ENCODE peak calls at places on chromosome 4, in nine cellular contexts. One of them, this sample, is unnamed.

GRCh38 chr4:18241744-18242143 is 220.2 kb upstream of the LCORL start:
- DNase-seq in SJSA1: no peak
- DNase-seq in suprapubic skin: no peak
- DNase-seq in endodermal cell: no peak
- DNase-seq in CD4-positive, CD25-positive, alpha-beta regulatory T cell: no peak
- DNase-seq in upper lobe of right lung: no peak
- DNase-seq in dorsolateral prefrontal cortex: no peak
- DNase-seq in astrocyte: no peak
- DNase-seq in CD8-positive, alpha-beta memory T cell: no peak
- DNase-seq in this sample: no peak

GRCh38 chr4:156378053-156378665 is 424.5 kb upstream of the CTSO start:
- DNase-seq in SJSA1: peak
- DNase-seq in CD8-positive, alpha-beta memory T cell: no peak
- DNase-seq in suprapubic skin: no peak
- DNase-seq in dorsolateral prefrontal cortex: no peak
- DNase-seq in endodermal cell: peak
- DNase-seq in upper lobe of right lung: no peak
- DNase-seq in astrocyte: peak
- DNase-seq in CD4-positive, CD25-positive, alpha-beta regulatory T cell: no peak
- DNase-seq in this sample: peak

GRCh38 chr4:2831611-2832308 is 11.9 kb upstream of the ADD1 start:
- DNase-seq in suprapubic skin: no peak
- DNase-seq in endodermal cell: peak
- DNase-seq in dorsolateral prefrontal cortex: no peak
- DNase-seq in astrocyte: no peak
- DNase-seq in CD8-positive, alpha-beta memory T cell: no peak
- DNase-seq in SJSA1: no peak
- DNase-seq in CD4-positive, CD25-positive, alpha-beta regulatory T cell: no peak
- DNase-seq in upper lobe of right lung: no peak
- DNase-seq in this sample: no peak

GRCh38 chr4:40976343-40976742 is 226.6 kb downstream of the NSUN7 start:
- DNase-seq in dorsolateral prefrontal cortex: peak
- DNase-seq in CD4-positive, CD25-positive, alpha-beta regulatory T cell: no peak
- DNase-seq in CD8-positive, alpha-beta memory T cell: no peak
- DNase-seq in suprapubic skin: no peak
- DNase-seq in endodermal cell: peak
- DNase-seq in SJSA1: peak
- DNase-seq in astrocyte: peak
- DNase-seq in upper lobe of right lung: no peak
- DNase-seq in this sample: peak

GRCh38 chr4:140151700-140152014 is 2.3 kb downstream of the MAML3 start:
- DNase-seq in SJSA1: peak
- DNase-seq in upper lobe of right lung: peak
- DNase-seq in dorsolateral prefrontal cortex: peak
- DNase-seq in suprapubic skin: peak
- DNase-seq in CD8-positive, alpha-beta memory T cell: no peak
- DNase-seq in endodermal cell: no peak
- DNase-seq in astrocyte: peak
- DNase-seq in CD4-positive, CD25-positive, alpha-beta regulatory T cell: peak
- DNase-seq in this sample: peak

GRCh38 chr4:93289241-93289640 is 539.3 kb upstream of the ATOH1 start:
- DNase-seq in SJSA1: no peak
- DNase-seq in astrocyte: no peak
- DNase-seq in endodermal cell: no peak
- DNase-seq in upper lobe of right lung: no peak
- DNase-seq in CD4-positive, CD25-positive, alpha-beta regulatory T cell: no peak
- DNase-seq in dorsolateral prefrontal cortex: no peak
- DNase-seq in CD8-positive, alpha-beta memory T cell: no peak
- DNase-seq in suprapubic skin: no peak
- DNase-seq in this sample: no peak

GRCh38 chr4:148834804-148835598 is 392.8 kb upstream of the NR3C2 start:
- DNase-seq in astrocyte: no peak
- DNase-seq in endodermal cell: no peak
- DNase-seq in SJSA1: no peak
- DNase-seq in suprapubic skin: no peak
- DNase-seq in upper lobe of right lung: peak
- DNase-seq in CD8-positive, alpha-beta memory T cell: no peak
- DNase-seq in dorsolateral prefrontal cortex: no peak
- DNase-seq in CD4-positive, CD25-positive, alpha-beta regulatory T cell: no peak
- DNase-seq in this sample: peak

GRCh38 chr4:185532327-185532726 is 3.0 kb downstream of the PDLIM3 start:
- DNase-seq in endodermal cell: no peak
- DNase-seq in CD4-positive, CD25-positive, alpha-beta regulatory T cell: no peak
- DNase-seq in dorsolateral prefrontal cortex: no peak
- DNase-seq in astrocyte: no peak
- DNase-seq in suprapubic skin: no peak
- DNase-seq in SJSA1: no peak
- DNase-seq in CD8-positive, alpha-beta memory T cell: no peak
- DNase-seq in upper lobe of right lung: no peak
- DNase-seq in this sample: no peak

GRCh38 chr4:8344387-8344786 is 74.8 kb downstream of the HTRA3 start:
- DNase-seq in upper lobe of right lung: no peak
- DNase-seq in dorsolateral prefrontal cortex: no peak
- DNase-seq in astrocyte: no peak
- DNase-seq in CD4-positive, CD25-positive, alpha-beta regulatory T cell: no peak
- DNase-seq in SJSA1: no peak
- DNase-seq in suprapubic skin: peak
- DNase-seq in endodermal cell: peak
- DNase-seq in CD8-positive, alpha-beta memory T cell: no peak
- DNase-seq in this sample: no peak

GRCh38 chr4:73442275-73442674 is 6.3 kb downstream of the AFP start:
- DNase-seq in dorsolateral prefrontal cortex: no peak
- DNase-seq in suprapubic skin: no peak
- DNase-seq in SJSA1: no peak
- DNase-seq in upper lobe of right lung: no peak
- DNase-seq in CD4-positive, CD25-positive, alpha-beta regulatory T cell: no peak
- DNase-seq in endodermal cell: no peak
- DNase-seq in astrocyte: no peak
- DNase-seq in CD8-positive, alpha-beta memory T cell: no peak
- DNase-seq in this sample: no peak
- H3K4me3 ChIP-seq in dorsolateral prefrontal cortex: no peak
- H3K4me3 ChIP-seq in suprapubic skin: no peak
- H3K4me3 ChIP-seq in SJSA1: no peak
- H3K4me3 ChIP-seq in upper lobe of right lung: no peak
- H3K4me3 ChIP-seq in CD4-positive, CD25-positive, alpha-beta regulatory T cell: no peak
- H3K4me3 ChIP-seq in endodermal cell: no peak
- H3K4me3 ChIP-seq in astrocyte: no peak
- H3K4me3 ChIP-seq in CD8-positive, alpha-beta memory T cell: no peak
- H3K4me3 ChIP-seq in this sample: no peak

GRCh38 chr4:38671594-38671943 is 7.6 kb downstream of the KLF3 start:
- DNase-seq in suprapubic skin: no peak
- DNase-seq in endodermal cell: no peak
- DNase-seq in upper lobe of right lung: no peak
- DNase-seq in SJSA1: no peak
- DNase-seq in CD4-positive, CD25-positive, alpha-beta regulatory T cell: no peak
- DNase-seq in CD8-positive, alpha-beta memory T cell: peak
- DNase-seq in astrocyte: no peak
- DNase-seq in dorsolateral prefrontal cortex: no peak
- DNase-seq in this sample: no peak

GRCh38 chr4:38670939-38671593 is 7.1 kb downstream of the KLF3 start:
- DNase-seq in upper lobe of right lung: no peak
- DNase-seq in endodermal cell: peak
- DNase-seq in SJSA1: no peak
- DNase-seq in CD4-positive, CD25-positive, alpha-beta regulatory T cell: no peak
- DNase-seq in dorsolateral prefrontal cortex: no peak
- DNase-seq in astrocyte: no peak
- DNase-seq in suprapubic skin: no peak
- DNase-seq in CD8-positive, alpha-beta memory T cell: no peak
- DNase-seq in this sample: no peak

GRCh38 chr4:38674206-38675144 is 10.5 kb downstream of the KLF3 start:
- DNase-seq in CD4-positive, CD25-positive, alpha-beta regulatory T cell: no peak
- DNase-seq in endodermal cell: peak
- DNase-seq in upper lobe of right lung: no peak
- DNase-seq in SJSA1: no peak
- DNase-seq in suprapubic skin: no peak
- DNase-seq in CD8-positive, alpha-beta memory T cell: peak
- DNase-seq in astrocyte: no peak
- DNase-seq in dorsolateral prefrontal cortex: no peak
- DNase-seq in this sample: peak

GRCh38 chr4:38673109-38673978 is 9.3 kb downstream of the KLF3 start:
- DNase-seq in astrocyte: no peak
- DNase-seq in endodermal cell: peak
- DNase-seq in upper lobe of right lung: peak
- DNase-seq in suprapubic skin: peak
- DNase-seq in CD8-positive, alpha-beta memory T cell: peak
- DNase-seq in SJSA1: no peak
- DNase-seq in CD4-positive, CD25-positive, alpha-beta regulatory T cell: no peak
- DNase-seq in dorsolateral prefrontal cortex: no peak
- DNase-seq in this sample: peak

GRCh38 chr4:38672247-38673071 is 8.5 kb downstream of the KLF3 start:
- DNase-seq in SJSA1: no peak
- DNase-seq in dorsolateral prefrontal cortex: no peak
- DNase-seq in suprapubic skin: no peak
- DNase-seq in endodermal cell: peak
- DNase-seq in CD8-positive, alpha-beta memory T cell: no peak
- DNase-seq in CD4-positive, CD25-positive, alpha-beta regulatory T cell: no peak
- DNase-seq in astrocyte: no peak
- DNase-seq in upper lobe of right lung: no peak
- DNase-seq in this sample: no peak
- H3K4me3 ChIP-seq in SJSA1: no peak
- H3K4me3 ChIP-seq in dorsolateral prefrontal cortex: no peak
- H3K4me3 ChIP-seq in suprapubic skin: peak
- H3K4me3 ChIP-seq in endodermal cell: peak
- H3K4me3 ChIP-seq in CD8-positive, alpha-beta memory T cell: peak
- H3K4me3 ChIP-seq in CD4-positive, CD25-positive, alpha-beta regulatory T cell: peak
- H3K4me3 ChIP-seq in astrocyte: no peak
- H3K4me3 ChIP-seq in upper lobe of right lung: no peak
- H3K4me3 ChIP-seq in this sample: peak

GRCh38 chr4:118894034-118894433 is 5.4 kb downstream of the SYNPO2 start:
- DNase-seq in CD8-positive, alpha-beta memory T cell: no peak
- DNase-seq in SJSA1: no peak
- DNase-seq in dorsolateral prefrontal cortex: no peak
- DNase-seq in astrocyte: no peak
- DNase-seq in suprapubic skin: no peak
- DNase-seq in upper lobe of right lung: no peak
- DNase-seq in endodermal cell: no peak
- DNase-seq in CD4-positive, CD25-positive, alpha-beta regulatory T cell: no peak
- DNase-seq in this sample: no peak

GRCh38 chr4:118904418-118904817 is 15.8 kb downstream of the SYNPO2 start:
- DNase-seq in suprapubic skin: no peak
- DNase-seq in SJSA1: no peak
- DNase-seq in endodermal cell: no peak
- DNase-seq in dorsolateral prefrontal cortex: no peak
- DNase-seq in astrocyte: no peak
- DNase-seq in CD8-positive, alpha-beta memory T cell: no peak
- DNase-seq in CD4-positive, CD25-positive, alpha-beta regulatory T cell: no peak
- DNase-seq in upper lobe of right lung: no peak
- DNase-seq in this sample: no peak

GRCh38 chr4:118898221-118898620 is 9.6 kb downstream of the SYNPO2 start:
- DNase-seq in upper lobe of right lung: no peak
- DNase-seq in suprapubic skin: no peak
- DNase-seq in dorsolateral prefrontal cortex: no peak
- DNase-seq in endodermal cell: no peak
- DNase-seq in SJSA1: no peak
- DNase-seq in CD8-positive, alpha-beta memory T cell: no peak
- DNase-seq in astrocyte: no peak
- DNase-seq in CD4-positive, CD25-positive, alpha-beta regulatory T cell: no peak
- DNase-seq in this sample: no peak

GRCh38 chr4:118898684-118899138 is 10.1 kb downstream of the SYNPO2 start:
- DNase-seq in suprapubic skin: no peak
- DNase-seq in upper lobe of right lung: no peak
- DNase-seq in SJSA1: no peak
- DNase-seq in CD4-positive, CD25-positive, alpha-beta regulatory T cell: no peak
- DNase-seq in CD8-positive, alpha-beta memory T cell: no peak
- DNase-seq in endodermal cell: no peak
- DNase-seq in astrocyte: no peak
- DNase-seq in dorsolateral prefrontal cortex: no peak
- DNase-seq in this sample: peak
- H3K4me3 ChIP-seq in suprapubic skin: no peak
- H3K4me3 ChIP-seq in upper lobe of right lung: no peak
- H3K4me3 ChIP-seq in SJSA1: no peak
- H3K4me3 ChIP-seq in CD4-positive, CD25-positive, alpha-beta regulatory T cell: no peak
- H3K4me3 ChIP-seq in CD8-positive, alpha-beta memory T cell: no peak
- H3K4me3 ChIP-seq in endodermal cell: no peak
- H3K4me3 ChIP-seq in astrocyte: no peak
- H3K4me3 ChIP-seq in dorsolateral prefrontal cortex: no peak
- H3K4me3 ChIP-seq in this sample: no peak

GRCh38 chr4:176680668-176681067 is 112.1 kb downstream of the VEGFC start:
- DNase-seq in upper lobe of right lung: no peak
- DNase-seq in suprapubic skin: no peak
- DNase-seq in CD8-positive, alpha-beta memory T cell: no peak
- DNase-seq in SJSA1: no peak
- DNase-seq in CD4-positive, CD25-positive, alpha-beta regulatory T cell: no peak
- DNase-seq in dorsolateral prefrontal cortex: no peak
- DNase-seq in endodermal cell: no peak
- DNase-seq in astrocyte: no peak
- DNase-seq in this sample: no peak

GRCh38 chr4:176671532-176671931 is 121.2 kb downstream of the VEGFC start:
- DNase-seq in CD8-positive, alpha-beta memory T cell: no peak
- DNase-seq in suprapubic skin: no peak
- DNase-seq in upper lobe of right lung: no peak
- DNase-seq in SJSA1: no peak
- DNase-seq in endodermal cell: no peak
- DNase-seq in astrocyte: no peak
- DNase-seq in dorsolateral prefrontal cortex: no peak
- DNase-seq in CD4-positive, CD25-positive, alpha-beta regulatory T cell: no peak
- DNase-seq in this sample: peak

GRCh38 chr4:176676901-176677300 is 115.8 kb downstream of the VEGFC start:
- DNase-seq in CD8-positive, alpha-beta memory T cell: no peak
- DNase-seq in upper lobe of right lung: no peak
- DNase-seq in suprapubic skin: no peak
- DNase-seq in CD4-positive, CD25-positive, alpha-beta regulatory T cell: no peak
- DNase-seq in astrocyte: no peak
- DNase-seq in endodermal cell: no peak
- DNase-seq in SJSA1: no peak
- DNase-seq in dorsolateral prefrontal cortex: no peak
- DNase-seq in this sample: no peak
- H3K4me3 ChIP-seq in CD8-positive, alpha-beta memory T cell: no peak
- H3K4me3 ChIP-seq in upper lobe of right lung: no peak
- H3K4me3 ChIP-seq in suprapubic skin: no peak
- H3K4me3 ChIP-seq in CD4-positive, CD25-positive, alpha-beta regulatory T cell: no peak
- H3K4me3 ChIP-seq in astrocyte: no peak
- H3K4me3 ChIP-seq in endodermal cell: no peak
- H3K4me3 ChIP-seq in SJSA1: no peak
- H3K4me3 ChIP-seq in dorsolateral prefrontal cortex: no peak
- H3K4me3 ChIP-seq in this sample: no peak

This sample was measured in fibroblast of the aortic adventitia.